ENCODE peak calls at places on chromosomes 12 and 14, in six cellular contexts. One of them, this sample, is unnamed.

GRCh38 chr14:91545946-91546716 is 36.0 kb upstream of the PPP4R3A start:
- DNase-seq in heart left ventricle: no peak
- DNase-seq in adrenal gland: no peak
- DNase-seq in A549: no peak
- DNase-seq in prostate gland: peak; percentile 14
- DNase-seq in ovary: no peak
- DNase-seq in this sample: no peak

GRCh38 chr12:28780960-28781359 is 368.1 kb upstream of the FAR2 start:
- DNase-seq in A549: no peak
- DNase-seq in heart left ventricle: no peak
- DNase-seq in adrenal gland: no peak
- DNase-seq in prostate gland: no peak
- DNase-seq in ovary: no peak
- DNase-seq in this sample: no peak

GRCh38 chr14:62138593-62138992 is 376.4 kb downstream of the SNAPC1 start:
- DNase-seq in ovary: no peak
- DNase-seq in A549: no peak
- DNase-seq in adrenal gland: no peak
- DNase-seq in prostate gland: no peak
- DNase-seq in heart left ventricle: no peak
- DNase-seq in this sample: no peak

GRCh38 chr12:130463818-130464663 is 126.4 kb downstream of the PIWIL1 start:
- DNase-seq in ovary: no peak
- DNase-seq in prostate gland: no peak
- DNase-seq in A549: no peak
- DNase-seq in adrenal gland: no peak
- DNase-seq in heart left ventricle: no peak
- DNase-seq in this sample: no peak

GRCh38 chr12:1463073-1463905 is 131.1 kb downstream of the FBXL14 start:
- DNase-seq in ovary: no peak
- DNase-seq in adrenal gland: no peak
- DNase-seq in A549: no peak
- DNase-seq in heart left ventricle: no peak
- DNase-seq in prostate gland: no peak
- DNase-seq in this sample: no peak

GRCh38 chr14:23530360-23531055 is 21.1 kb downstream of the ZFHX2 start:
- DNase-seq in A549: no peak
- DNase-seq in adrenal gland: no peak
- DNase-seq in heart left ventricle: no peak
- DNase-seq in prostate gland: no peak
- DNase-seq in ovary: no peak
- DNase-seq in this sample: no peak

GRCh38 chr12:54357802-54358619 is 6.3 kb downstream of the GPR84 start:
- DNase-seq in heart left ventricle: no peak
- DNase-seq in ovary: no peak
- DNase-seq in adrenal gland: no peak
- DNase-seq in A549: no peak
- DNase-seq in prostate gland: no peak
- DNase-seq in this sample: no peak

GRCh38 chr12:90945070-90945649 is 9.8 kb downstream of the CCER1 start:
- DNase-seq in A549: peak; percentile 56
- DNase-seq in ovary: no peak
- DNase-seq in prostate gland: no peak
- DNase-seq in heart left ventricle: no peak
- DNase-seq in adrenal gland: no peak
- DNase-seq in this sample: no peak

DNA sequence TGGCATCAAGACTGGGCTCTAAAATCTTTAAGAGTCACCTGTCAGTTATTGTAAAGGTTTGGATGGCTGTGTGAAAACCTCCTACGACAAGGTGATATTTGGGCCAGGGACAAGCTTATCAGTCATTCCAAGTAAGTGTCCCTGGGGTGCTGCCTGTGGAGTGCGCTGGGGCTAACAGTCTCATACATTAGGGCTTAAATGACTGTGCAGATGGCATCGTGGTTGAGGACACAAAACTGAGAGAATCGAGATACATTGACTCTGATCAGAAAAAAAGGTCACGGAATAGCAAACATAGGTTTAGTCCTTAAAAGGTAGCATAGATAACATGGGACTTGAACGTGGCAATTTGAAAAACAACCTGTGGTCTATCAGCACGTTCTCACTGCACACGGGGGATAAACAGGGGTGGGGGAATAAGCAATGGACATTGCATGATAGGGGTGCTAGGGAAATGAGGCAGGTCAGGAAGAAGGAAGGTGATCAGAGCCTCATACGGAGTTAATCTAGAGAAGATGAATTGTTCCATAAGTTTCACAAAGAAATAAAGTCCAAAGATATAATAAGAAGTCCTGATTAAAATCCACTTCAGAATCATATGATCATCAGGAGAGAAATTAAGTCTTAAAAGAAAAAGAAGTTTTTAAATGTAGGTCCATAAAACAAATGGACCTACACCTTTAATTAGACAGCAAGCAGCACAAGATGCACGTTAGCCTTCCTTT is 100.3 kb downstream of the DAD1 start:
- DNase-seq in ovary: no peak
- DNase-seq in adrenal gland: no peak
- DNase-seq in heart left ventricle: no peak
- DNase-seq in prostate gland: no peak
- DNase-seq in A549: no peak
- DNase-seq in this sample: no peak
- H3K4me3 ChIP-seq in ovary: no peak overlapping the region
- H3K4me3 ChIP-seq in adrenal gland: no peak overlapping the region
- H3K4me3 ChIP-seq in heart left ventricle: no peak overlapping the region
- H3K4me3 ChIP-seq in prostate gland: no peak overlapping the region
- H3K4me3 ChIP-seq in A549: no peak overlapping the region
- H3K4me3 ChIP-seq in this sample: no peak overlapping the region

GRCh38 chr14:67941456-67942018 is 122.0 kb downstream of the RAD51B start:
- DNase-seq in adrenal gland: no peak
- DNase-seq in ovary: no peak
- DNase-seq in prostate gland: no peak
- DNase-seq in heart left ventricle: no peak
- DNase-seq in A549: peak; percentile 11
- DNase-seq in this sample: no peak

GRCh38 chr14:67940894-67941455 is 121.4 kb downstream of the RAD51B start:
- DNase-seq in ovary: no peak
- DNase-seq in prostate gland: peak; percentile 65
- DNase-seq in A549: peak; percentile 19
- DNase-seq in heart left ventricle: no peak
- DNase-seq in adrenal gland: no peak
- DNase-seq in this sample: no peak

GRCh38 chr14:67942311-67942710 is 122.7 kb downstream of the RAD51B start:
- DNase-seq in ovary: no peak
- DNase-seq in prostate gland: no peak
- DNase-seq in adrenal gland: no peak
- DNase-seq in heart left ventricle: no peak
- DNase-seq in A549: peak; percentile 30
- DNase-seq in this sample: no peak

GRCh38 chr14:67944605-67945004 is 125.0 kb downstream of the RAD51B start:
- DNase-seq in heart left ventricle: no peak
- DNase-seq in adrenal gland: no peak
- DNase-seq in A549: peak; percentile 48
- DNase-seq in ovary: no peak
- DNase-seq in prostate gland: no peak
- DNase-seq in this sample: no peak

GRCh38 chr14:67943947-67944346 is 124.4 kb downstream of the RAD51B start:
- DNase-seq in adrenal gland: peak; percentile 85
- DNase-seq in heart left ventricle: peak; percentile 72
- DNase-seq in ovary: peak; percentile 65
- DNase-seq in prostate gland: peak; percentile 88
- DNase-seq in A549: peak; percentile 92
- DNase-seq in this sample: peak; percentile 46
- H3K27ac ChIP-seq in adrenal gland: no peak overlapping the region
- H3K27ac ChIP-seq in heart left ventricle: no peak overlapping the region
- H3K27ac ChIP-seq in ovary: peak overlapping the region; percentile 49
- H3K27ac ChIP-seq in prostate gland: peak overlapping the region; percentile 38
- H3K27ac ChIP-seq in A549: peak overlapping the region; percentile 86
- H3K27ac ChIP-seq in this sample: peak overlapping the region; percentile 20

GRCh38 chr12:109098142-109098652 is 800 bp downstream of the UNG start:
- DNase-seq in heart left ventricle: no peak
- DNase-seq in A549: no peak
- DNase-seq in ovary: peak; percentile 85
- DNase-seq in prostate gland: no peak
- DNase-seq in adrenal gland: peak; percentile 86
- DNase-seq in this sample: no peak
- TF ChIP-seq POLR2A in heart left ventricle: peak; percentile 53
- TF ChIP-seq POLR2A in A549: no peak
- TF ChIP-seq POLR2A in ovary: peak; percentile 31
- TF ChIP-seq POLR2A in prostate gland: peak; percentile 67
- TF ChIP-seq POLR2A in adrenal gland: peak; percentile 82
- TF ChIP-seq POLR2A in this sample: peak; percentile 52

GRCh38 chr12:128463881-128464280 is 196.9 kb downstream of the TMEM132C start:
- DNase-seq in ovary: no peak
- DNase-seq in A549: no peak
- DNase-seq in heart left ventricle: no peak
- DNase-seq in adrenal gland: no peak
- DNase-seq in prostate gland: no peak
- DNase-seq in this sample: no peak

GRCh38 chr12:128459067-128459466 is 192.1 kb downstream of the TMEM132C start:
- DNase-seq in adrenal gland: no peak
- DNase-seq in A549: no peak
- DNase-seq in prostate gland: no peak
- DNase-seq in heart left ventricle: no peak
- DNase-seq in ovary: no peak
- DNase-seq in this sample: no peak

GRCh38 chr12:128455849-128456248 is 188.9 kb downstream of the TMEM132C start:
- DNase-seq in ovary: no peak
- DNase-seq in A549: no peak
- DNase-seq in prostate gland: no peak
- DNase-seq in heart left ventricle: no peak
- DNase-seq in adrenal gland: no peak
- DNase-seq in this sample: no peak

GRCh38 chr12:128458301-128458974 is 191.5 kb downstream of the TMEM132C start:
- DNase-seq in adrenal gland: no peak
- DNase-seq in prostate gland: no peak
- DNase-seq in heart left ventricle: no peak
- DNase-seq in A549: no peak
- DNase-seq in ovary: no peak
- DNase-seq in this sample: no peak
- H3K4me3 ChIP-seq in adrenal gland: no peak overlapping the region
- H3K4me3 ChIP-seq in prostate gland: no peak overlapping the region
- H3K4me3 ChIP-seq in heart left ventricle: no peak overlapping the region
- H3K4me3 ChIP-seq in A549: no peak overlapping the region
- H3K4me3 ChIP-seq in ovary: no peak overlapping the region
- H3K4me3 ChIP-seq in this sample: no peak overlapping the region

GRCh38 chr14:74572829-74573360 is 39.1 kb downstream of the LTBP2 start:
- DNase-seq in ovary: no peak
- DNase-seq in adrenal gland: no peak
- DNase-seq in prostate gland: peak; percentile 41
- DNase-seq in A549: no peak
- DNase-seq in heart left ventricle: no peak
- DNase-seq in this sample: no peak
- H3K27ac ChIP-seq in ovary: peak overlapping the region; percentile 5
- H3K27ac ChIP-seq in adrenal gland: no peak overlapping the region
- H3K27ac ChIP-seq in prostate gland: peak overlapping the region; percentile 76
- H3K27ac ChIP-seq in A549: peak overlapping the region; percentile 91
- H3K27ac ChIP-seq in heart left ventricle: peak overlapping the region; percentile 75
- H3K27ac ChIP-seq in this sample: peak overlapping the region; percentile 64

GRCh38 chr12:119603767-119604166 is 10.2 kb downstream of the TMEM233 start:
- DNase-seq in prostate gland: no peak
- DNase-seq in heart left ventricle: no peak
- DNase-seq in ovary: no peak
- DNase-seq in A549: no peak
- DNase-seq in adrenal gland: peak; percentile 7
- DNase-seq in this sample: no peak
- TF ChIP-seq POLR2A in prostate gland: no peak
- TF ChIP-seq POLR2A in heart left ventricle: no peak
- TF ChIP-seq POLR2A in ovary: no peak
- TF ChIP-seq POLR2A in A549: no peak
- TF ChIP-seq POLR2A in adrenal gland: no peak
- TF ChIP-seq POLR2A in this sample: no peak

DNA sequence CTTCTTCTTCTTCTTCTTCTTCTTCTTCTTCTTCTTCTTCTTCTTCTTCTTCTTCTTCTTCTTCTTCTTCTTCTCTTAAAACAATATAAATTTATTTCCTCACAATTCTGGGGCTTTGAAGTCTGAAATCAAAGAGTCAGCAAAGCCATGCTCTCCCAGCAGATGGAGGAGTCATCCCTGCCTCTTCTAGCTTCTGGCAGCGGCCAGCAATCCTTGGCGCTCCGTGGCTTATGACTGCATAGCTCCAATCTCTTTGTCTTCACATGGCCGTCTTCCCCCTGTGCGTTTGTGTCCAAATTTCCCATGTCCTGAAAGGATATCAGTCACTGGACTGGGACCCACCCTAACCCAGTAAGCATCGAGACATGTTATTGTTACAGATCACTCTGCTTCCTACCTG is 22.9 kb downstream of the KCNA1 start:
- DNase-seq in ovary: no peak
- DNase-seq in prostate gland: no peak
- DNase-seq in adrenal gland: no peak
- DNase-seq in heart left ventricle: no peak
- DNase-seq in A549: no peak
- DNase-seq in this sample: no peak
- H3K4me3 ChIP-seq in ovary: no peak overlapping the region
- H3K4me3 ChIP-seq in prostate gland: no peak overlapping the region
- H3K4me3 ChIP-seq in adrenal gland: no peak overlapping the region
- H3K4me3 ChIP-seq in heart left ventricle: no peak overlapping the region
- H3K4me3 ChIP-seq in A549: no peak overlapping the region
- H3K4me3 ChIP-seq in this sample: no peak overlapping the region

GRCh38 chr14:68719634-68720384 is 73.1 kb downstream of the ZFP36L1 start:
- DNase-seq in ovary: no peak
- DNase-seq in A549: no peak
- DNase-seq in heart left ventricle: no peak
- DNase-seq in adrenal gland: no peak
- DNase-seq in prostate gland: no peak
- DNase-seq in this sample: no peak
- H3K27ac ChIP-seq in ovary: no peak overlapping the region
- H3K27ac ChIP-seq in A549: no peak overlapping the region
- H3K27ac ChIP-seq in heart left ventricle: no peak overlapping the region
- H3K27ac ChIP-seq in adrenal gland: no peak overlapping the region
- H3K27ac ChIP-seq in prostate gland: no peak overlapping the region
- H3K27ac ChIP-seq in this sample: no peak overlapping the region

DNA sequence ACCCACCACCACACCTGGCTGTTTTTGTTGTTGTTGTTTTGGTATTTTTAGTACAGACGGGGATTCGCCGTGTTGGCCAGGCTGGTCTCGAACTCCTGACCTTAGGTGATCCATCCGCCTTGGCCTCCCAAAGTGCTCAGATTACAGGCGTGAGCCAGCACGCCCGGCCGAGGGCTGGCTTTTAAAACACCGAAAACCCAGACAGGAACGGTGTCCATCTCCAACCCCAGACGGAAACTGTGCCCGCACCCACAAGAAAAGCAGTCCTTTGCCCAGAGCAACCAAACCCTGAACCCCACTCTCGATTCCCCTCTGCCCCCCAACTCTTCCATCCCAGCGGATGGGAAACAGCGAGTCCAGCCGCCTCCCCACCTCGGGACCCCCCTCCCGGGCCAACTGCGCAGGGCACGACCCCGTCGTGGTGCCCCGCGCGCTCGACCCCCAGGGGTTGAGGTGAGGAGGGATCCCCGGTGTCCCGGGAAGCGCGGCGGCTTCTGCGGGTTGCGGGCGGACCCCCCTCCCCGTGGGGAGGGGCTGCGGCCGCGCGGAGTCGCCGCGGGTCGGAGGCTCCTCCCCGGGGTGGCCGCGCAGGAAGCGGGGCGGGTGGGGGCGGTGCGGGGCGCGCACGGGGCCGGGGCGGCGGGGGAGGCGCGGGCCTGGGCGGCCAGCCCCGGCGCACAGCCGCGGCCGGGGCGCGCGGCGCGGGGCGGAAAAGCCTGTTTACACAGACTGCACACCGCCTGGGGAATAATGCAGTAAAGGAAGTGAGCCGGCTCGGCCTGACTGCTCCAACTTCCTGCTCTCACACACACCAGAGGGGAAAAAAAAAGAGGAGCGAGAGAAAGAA is at the start of gene ELK3:
- DNase-seq in A549: peak; percentile 67
- DNase-seq in ovary: peak; percentile 76
- DNase-seq in heart left ventricle: peak; percentile 80
- DNase-seq in adrenal gland: peak; percentile 58
- DNase-seq in prostate gland: peak; percentile 46
- DNase-seq in this sample: peak; percentile 16
- TF ChIP-seq POLR2A in A549: peak; percentile 51
- TF ChIP-seq POLR2A in ovary: no peak
- TF ChIP-seq POLR2A in heart left ventricle: peak; percentile 35
- TF ChIP-seq POLR2A in adrenal gland: peak; percentile 63
- TF ChIP-seq POLR2A in prostate gland: peak; percentile 29
- TF ChIP-seq POLR2A in this sample: peak; percentile 39